ENCODE peak calls at places on chromosomes 11 and 22, in four cellular contexts. O is body of pancreas, F is HCT116, D is lower leg skin. S is an unnamed sample.

GRCh38 chr22:22431271-22432220 is 77.0 kb downstream of the ZNF280B start:
- DNase-seq in F (peak; percentile 34), D (peak; percentile 23), O (peak; percentile 67), S (peak; percentile 64)

GRCh38 chr11:112085822-112086421 is 634 bp downstream of the TIMM8B start:
- DNase-seq in D (no peak), O (no peak), F (no peak), S (peak; percentile 77)

GRCh38 chr11:131686836-131687235 is 316.4 kb downstream of the NTM start:
- DNase-seq in F (no peak), D (no peak), O (no peak), S (no peak)

GRCh38 chr22:19688301-19689290 is 25.7 kb upstream of the SEPTIN5 start:
- DNase-seq in O (no peak), D (no peak), F (no peak), S (no peak)

GRCh38 chr22:27580311-27580897 is 221.2 kb downstream of the MN1 start:
- DNase-seq in F (no peak), D (no peak), O (no peak), S (no peak)

GRCh38 chr11:16820324-16821092 is 82.1 kb downstream of the C11orf58 start:
- DNase-seq in O (peak; percentile 79), D (peak; percentile 80), F (peak; percentile 37), S (peak; percentile 79)

GRCh38 chr11:62013266-62014157 is 46.1 kb upstream of the FTH1 start:
- DNase-seq in D (no peak), O (no peak), F (no peak), S (no peak)

GRCh38 chr22:44735518-44736428 is 16.6 kb upstream of the ARHGAP8 start:
- DNase-seq in D (peak; percentile 51), F (no peak), O (peak; percentile 71), S (peak; percentile 62)

GRCh38 chr11:9574806-9575530 is 1.5 kb downstream of the WEE1 start:
- DNase-seq in O (peak; percentile 70), F (peak; percentile 56), D (peak; percentile 71), S (peak; percentile 76)

GRCh38 chr11:102144357-102145342 is 34.4 kb downstream of the YAP1 start:
- DNase-seq in D (no peak), F (no peak), O (peak; percentile 21), S (peak; percentile 2)

GRCh38 chr22:32861330-32861729 is 59.8 kb downstream of the TIMP3 start:
- DNase-seq in D (no peak), F (no peak), O (no peak), S (no peak)

GRCh38 chr22:23166841-23167610 is 13.3 kb upstream of the BCR start:
- DNase-seq in F (no peak), D (no peak), O (no peak), S (no peak)

GRCh38 chr11:113647856-113648255 is 58.3 kb downstream of the TMPRSS5 start:
- DNase-seq in F (no peak), D (no peak), O (no peak), S (no peak)

GRCh38 chr11:129930306-129930705 is 34.9 kb upstream of the NFRKB start:
- DNase-seq in F (no peak), O (no peak), D (no peak), S (peak; percentile 8)

GRCh38 chr11:18731949-18732821 is 6.2 kb upstream of the IGSF22 start:
- DNase-seq in D (peak; percentile 47), F (peak; percentile 19), O (peak; percentile 56), S (peak; percentile 60)

GRCh38 chr11:45799562-45799961 is 5.4 kb upstream of the SLC35C1 start:
- DNase-seq in F (no peak), D (no peak), O (no peak), S (no peak)

GRCh38 chr22:35483730-35484129 is 56.9 kb upstream of the RASD2 start:
- DNase-seq in F (no peak), D (no peak), O (no peak), S (no peak)

GRCh38 chr22:22824340-22825212 is 63.0 kb upstream of the IGLL5 start:
- DNase-seq in O (no peak), F (no peak), D (no peak), S (no peak)

GRCh38 chr22:25068701-25069100 is 116.2 kb downstream of the KIAA1671 start:
- DNase-seq in F (no peak), O (no peak), D (no peak), S (no peak)

GRCh38 chr11:104736503-104736902 is 161.8 kb downstream of the CASP12 start:
- DNase-seq in F (no peak), D (no peak), O (no peak), S (no peak)

GRCh38 chr22:40423882-40424640 is 53.7 kb downstream of the SGSM3 start:
- DNase-seq in O (no peak), F (no peak), D (no peak), S (no peak)

GRCh38 chr22:45994516-45995404 is 17.8 kb upstream of the WNT7B start:
- DNase-seq in D (peak; percentile 80), O (peak; percentile 84), F (no peak), S (peak; percentile 38)

GRCh38 chr22:37492428-37493344 is 6.5 kb upstream of the MFNG start:
- DNase-seq in D (no peak), O (no peak), F (no peak), S (peak; percentile 54)

GRCh38 chr22:41445171-41446056 is 1.2 kb downstream of the TOB2 start:
- DNase-seq in O (peak; percentile 33), F (no peak), D (peak; percentile 27), S (peak; percentile 71)

GRCh38 chr11:10450451-10451398 is 4.3 kb upstream of the AMPD3 start:
- DNase-seq in O (peak; percentile 77), F (peak; percentile 62), D (no peak), S (peak; percentile 55)

GRCh38 chr11:27570542-27570941 is 64.0 kb upstream of the LIN7C start:
- DNase-seq in D (no peak), F (no peak), O (no peak), S (no peak)

GRCh38 chr11:64153831-64154230 is 12.1 kb downstream of the MACROD1 start:
- DNase-seq in D (no peak), F (no peak), O (no peak), S (no peak)

GRCh38 chr11:128904303-128904871 is 13.2 kb downstream of the KCNJ5 start:
- DNase-seq in F (no peak), D (no peak), O (no peak), S (no peak)

GRCh38 chr11:61335355-61335710 is 2.3 kb downstream of the TKFC start:
- DNase-seq in O (no peak), F (no peak), D (no peak), S (peak; percentile 81)

GRCh38 chr11:113991170-113991569 is 16.3 kb downstream of the HTR3A start:
- DNase-seq in O (no peak), F (no peak), D (no peak), S (peak; percentile 17)

GRCh38 chr11:74307409-74307808 is 4.0 kb downstream of the P4HA3 start:
- DNase-seq in O (peak; percentile 21), D (no peak), F (no peak), S (no peak)

GRCh38 chr11:126072141-126072741 is 9.6 kb upstream of the CDON start:
- DNase-seq in D (no peak), O (no peak), F (no peak), S (no peak)

GRCh38 chr22:19796169-19796568 is 35.6 kb downstream of the TBX1 start:
- DNase-seq in D (no peak), F (no peak), O (no peak), S (no peak)

GRCh38 chr22:38850941-38851849 is 7.4 kb upstream of the NPTXR start:
- DNase-seq in D (no peak), F (peak; percentile 46), O (no peak), S (no peak)

GRCh38 chr11:12017243-12017678 is 8.8 kb upstream of the DKK3 start:
- DNase-seq in D (no peak), O (no peak), F (no peak), S (no peak)

GRCh38 chr11:123246749-123247497 is 51.9 kb upstream of the CLMP start:
- DNase-seq in O (peak; percentile 87), F (peak; percentile 55), D (peak; percentile 58), S (peak; percentile 79)

GRCh38 chr11:120147094-120147949 is 9.4 kb upstream of the TRIM29 start:
- DNase-seq in O (peak; percentile 4), F (no peak), D (no peak), S (no peak)

GRCh38 chr11:130580372-130580771 is 131.9 kb downstream of the ADAMTS15 start:
- DNase-seq in O (no peak), F (peak; percentile 21), D (no peak), S (no peak)

GRCh38 chr11:7986768-7987559 is at the start of gene EIF3F:
- DNase-seq in D (peak; percentile 99), F (peak; percentile 100), O (peak; percentile 94), S (peak; percentile 100)
- TF ChIP-seq POLR2A in D (no peak), F (no peak), O (peak; percentile 68), S (peak; percentile 64)

GRCh38 chr11:35079581-35079980 is 59.4 kb upstream of the CD44 start:
- DNase-seq in D (no peak), O (no peak), F (no peak), S (no peak)

GRCh38 chr11:35085766-35086165 is 53.2 kb upstream of the CD44 start:
- DNase-seq in D (no peak), F (no peak), O (no peak), S (no peak)

GRCh38 chr11:35082322-35083180 is 56.4 kb upstream of the CD44 start:
- DNase-seq in D (peak; percentile 84), F (peak; percentile 81), O (peak; percentile 69), S (peak; percentile 69)

GRCh38 chr11:35084817-35085424 is 54.0 kb upstream of the CD44 start:
- DNase-seq in F (no peak), D (no peak), O (no peak), S (no peak)

GRCh38 chr11:35083181-35084061 is 55.5 kb upstream of the CD44 start:
- DNase-seq in F (peak; percentile 46), D (peak; percentile 71), O (peak; percentile 60), S (peak; percentile 25)
- TF ChIP-seq POLR2A in F (no peak), D (no peak), O (no peak), S (no peak)

GRCh38 chr11:68056317-68057285 is 17.8 kb downstream of the TCIRG1 start:
- DNase-seq in D (no peak), O (no peak), F (no peak), S (no peak)

GRCh38 chr11:68052137-68052873 is 13.5 kb downstream of the TCIRG1 start:
- DNase-seq in D (no peak), F (no peak), O (no peak), S (no peak)

GRCh38 chr11:68053117-68053516 is 14.3 kb downstream of the TCIRG1 start:
- DNase-seq in O (peak; percentile 40), D (no peak), F (no peak), S (no peak)

GRCh38 chr11:68051191-68052136 is 12.6 kb downstream of the TCIRG1 start:
- DNase-seq in O (peak; percentile 28), F (no peak), D (no peak), S (no peak)

GRCh38 chr11:68053981-68054812 is 15.4 kb downstream of the TCIRG1 start:
- DNase-seq in D (no peak), O (no peak), F (no peak), S (no peak)
- TF ChIP-seq POLR2A in D (no peak), O (no peak), F (no peak), S (peak; percentile 18)

GRCh38 chr22:30270841-30271240 is 4.2 kb upstream of the OSM start:
- DNase-seq in O (no peak), D (no peak), F (no peak), S (peak; percentile 22)
- TF ChIP-seq POLR2A in O (peak; percentile 8), D (no peak), F (no peak), S (no peak)

DNA sequence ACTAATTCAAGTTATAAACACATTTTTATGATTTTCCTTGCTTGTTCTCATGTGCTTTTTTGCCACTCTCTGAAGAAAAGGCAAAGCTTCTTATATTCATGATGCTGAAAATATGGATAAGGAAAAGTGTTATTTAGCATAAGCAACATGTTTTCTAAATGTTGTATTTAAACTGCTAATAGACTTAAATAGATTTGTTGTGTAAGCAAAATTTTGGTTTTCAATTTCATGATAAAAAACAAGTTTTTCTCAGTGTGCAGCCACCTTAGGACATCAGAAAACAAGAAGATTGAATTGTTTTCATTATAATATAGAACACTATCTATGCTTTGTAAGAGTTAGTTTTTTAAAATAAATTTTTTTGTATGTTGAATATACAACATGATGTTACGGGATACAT is 2.3 kb downstream of the OR4A16 start:
- DNase-seq in F (no peak), D (no peak), O (no peak), S (no peak)
- TF ChIP-seq POLR2A in F (no peak), D (no peak), O (no peak), S (no peak)

S was measured in erythroblast.